ENCODE peak calls at places on chromosomes 3 and 15, in eight cellular contexts. P, N, C, F, H, U, Q and B are unnamed samples.
A peak's percentile ranks its signal among the peaks of the same experiment; 100 is the strongest.

GRCh38 chr3:123658118-123658859 is 73.4 kb upstream of the HACD2 start:
- DNase-seq in P (no peak), H (no peak), F (peak; percentile 63), Q (no peak), C (peak; percentile 24), U (peak; percentile 80), N (no peak), B (no peak)

GRCh38 chr3:5017953-5018531 is 38.8 kb downstream of the BHLHE40 start:
- DNase-seq in C (peak; percentile 64), H (peak; percentile 35), N (no peak), F (peak; percentile 77), U (no peak), Q (no peak), P (no peak), B (peak; percentile 84)

GRCh38 chr3:63961891-63962290 is 49.7 kb upstream of the SCAANT1 start:
- DNase-seq in C (peak; percentile 54), N (no peak), F (no peak), H (no peak), U (no peak), P (no peak), Q (no peak), B (peak; percentile 85)

GRCh38 chr3:65126527-65127440 is 439.0 kb upstream of the ADAMTS9 start:
- DNase-seq in F (no peak), Q (no peak), U (peak; percentile 69), P (no peak), N (no peak), H (peak; percentile 23), C (no peak), B (peak; percentile 49)

GRCh38 chr15:62254137-62254934 is 89.3 kb upstream of the C2CD4B start:
- DNase-seq in F (peak; percentile 70), C (peak; percentile 51), N (no peak), P (peak; percentile 96), U (peak; percentile 18), Q (peak; percentile 55), H (no peak), B (peak; percentile 67)

GRCh38 chr15:36579792-36580431 is 486 bp downstream of the CDIN1 start:
- DNase-seq in U (peak; percentile 9), F (peak; percentile 55), Q (peak; percentile 45), N (no peak), P (peak; percentile 69), H (no peak), C (peak; percentile 18), B (peak; percentile 34)

GRCh38 chr3:159418571-159419526 is 569.8 kb upstream of the IL12A start:
- DNase-seq in N (no peak), Q (no peak), C (peak; percentile 57), F (no peak), H (no peak), P (no peak), U (peak; percentile 60), B (peak; percentile 64)

GRCh38 chr3:101842245-101842934 is 6.9 kb upstream of the NFKBIZ start:
- DNase-seq in F (no peak), H (no peak), C (no peak), U (no peak), P (no peak), Q (no peak), N (no peak), B (no peak)

GRCh38 chr15:74176262-74177208 is 3.0 kb downstream of the ISLR start:
- DNase-seq in H (no peak), Q (no peak), P (peak; percentile 42), F (peak; percentile 28), N (no peak), U (no peak), C (no peak), B (no peak)

GRCh38 chr15:72859023-72859756 is 75.6 kb upstream of the ADPGK start:
- DNase-seq in Q (no peak), P (no peak), F (no peak), C (no peak), U (no peak), N (no peak), H (no peak), B (no peak)

GRCh38 chr3:101758224-101758623 is 20.8 kb upstream of the NXPE3 start:
- DNase-seq in Q (no peak), N (no peak), P (no peak), F (no peak), U (no peak), C (no peak), H (no peak), B (no peak)

GRCh38 chr3:45426161-45426560 is 37.8 kb downstream of the LARS2 start:
- DNase-seq in Q (no peak), H (no peak), U (no peak), C (no peak), F (peak; percentile 63), P (no peak), N (no peak), B (peak; percentile 37)

GRCh38 chr3:135896613-135897012 is 68.9 kb upstream of the PPP2R3A start:
- DNase-seq in U (peak; percentile 18), P (no peak), F (no peak), H (no peak), C (peak; percentile 64), Q (no peak), N (no peak), B (no peak)

GRCh38 chr3:29683306-29683993 is 402.6 kb downstream of the RBMS3 start:
- DNase-seq in U (peak; percentile 37), N (peak; percentile 60), P (no peak), F (no peak), Q (peak; percentile 25), C (peak; percentile 49), H (no peak), B (peak; percentile 61)

GRCh38 chr3:39804951-39805350 is 4.5 kb upstream of the MYRIP start:
- DNase-seq in N (no peak), U (peak; percentile 38), P (no peak), F (no peak), C (no peak), Q (no peak), H (no peak), B (peak; percentile 44)

GRCh38 chr3:177357352-177358084 is 160.2 kb upstream of the TBL1XR1 start:
- DNase-seq in N (no peak), Q (no peak), H (no peak), U (peak; percentile 82), F (no peak), P (no peak), C (peak; percentile 73), B (peak; percentile 95)

DNA sequence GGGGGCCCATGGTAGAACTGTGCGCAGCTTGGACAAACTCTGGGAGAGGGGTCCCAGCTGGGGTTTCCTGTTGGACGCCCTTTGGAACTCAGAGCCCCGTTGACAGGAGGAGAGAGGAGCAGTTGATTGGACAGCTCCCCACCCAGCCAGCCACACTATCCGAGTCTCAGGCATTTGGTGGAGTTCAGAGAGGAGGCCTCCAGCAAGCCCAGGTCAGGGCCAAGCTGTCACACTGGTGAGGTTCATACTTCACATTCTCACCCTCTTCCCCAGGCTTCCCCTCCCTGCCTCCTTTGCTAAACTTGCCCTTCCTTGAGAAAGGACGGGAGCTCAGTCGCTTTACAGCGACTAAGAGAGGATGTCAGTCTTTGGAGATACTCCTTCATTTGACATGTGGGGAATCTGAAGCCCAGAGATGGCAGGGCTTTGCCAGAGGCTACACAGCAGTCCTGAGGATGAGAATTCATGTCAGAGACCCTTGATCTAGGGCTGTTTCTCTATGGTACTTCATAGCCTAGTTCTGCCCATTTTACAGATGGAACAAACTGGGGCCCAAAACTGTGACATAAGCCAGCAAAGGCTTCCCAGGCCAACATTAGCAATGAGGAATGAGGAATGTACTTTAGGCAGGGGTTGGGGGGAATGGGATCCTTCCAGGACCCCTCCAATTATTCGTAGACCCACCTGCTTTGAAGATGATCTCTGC is 142.2 kb downstream of the SMAD6 start:
- DNase-seq in P (peak; percentile 9), U (no peak), F (peak; percentile 14), Q (no peak), N (no peak), H (no peak), C (no peak), B (no peak)
- TF ChIP-seq CTCF in P (no peak), U (no peak), F (no peak), Q (no peak), N (no peak), H (no peak), C (no peak), B (no peak)

DNA sequence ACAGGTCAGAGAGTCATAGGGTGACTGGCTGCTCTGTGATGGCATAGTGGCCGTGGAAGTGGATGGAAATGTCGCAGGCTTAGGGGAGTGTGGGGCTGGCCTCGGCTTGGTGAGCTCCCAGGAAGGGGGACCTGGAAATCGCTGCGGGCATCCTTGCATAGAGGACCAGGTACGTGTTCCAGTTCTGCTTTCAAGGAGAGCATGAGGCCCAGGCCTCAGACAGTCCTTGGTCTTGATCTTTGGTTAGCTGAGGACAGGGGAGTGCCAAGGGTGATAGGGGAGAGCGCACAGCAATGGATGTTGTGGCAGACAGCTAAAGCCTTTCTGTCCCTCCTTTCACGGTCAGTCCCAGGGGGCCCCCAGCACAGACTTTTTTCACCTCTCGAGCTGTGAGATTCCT is 110.5 kb downstream of the SNRPN start:
- DNase-seq in U (no peak), N (no peak), C (no peak), H (no peak), Q (peak; percentile 6), F (no peak), P (no peak), B (no peak)
- TF ChIP-seq CTCF in U (no peak), N (no peak), C (no peak), H (no peak), Q (no peak), F (no peak), P (no peak), B (no peak)

DNA sequence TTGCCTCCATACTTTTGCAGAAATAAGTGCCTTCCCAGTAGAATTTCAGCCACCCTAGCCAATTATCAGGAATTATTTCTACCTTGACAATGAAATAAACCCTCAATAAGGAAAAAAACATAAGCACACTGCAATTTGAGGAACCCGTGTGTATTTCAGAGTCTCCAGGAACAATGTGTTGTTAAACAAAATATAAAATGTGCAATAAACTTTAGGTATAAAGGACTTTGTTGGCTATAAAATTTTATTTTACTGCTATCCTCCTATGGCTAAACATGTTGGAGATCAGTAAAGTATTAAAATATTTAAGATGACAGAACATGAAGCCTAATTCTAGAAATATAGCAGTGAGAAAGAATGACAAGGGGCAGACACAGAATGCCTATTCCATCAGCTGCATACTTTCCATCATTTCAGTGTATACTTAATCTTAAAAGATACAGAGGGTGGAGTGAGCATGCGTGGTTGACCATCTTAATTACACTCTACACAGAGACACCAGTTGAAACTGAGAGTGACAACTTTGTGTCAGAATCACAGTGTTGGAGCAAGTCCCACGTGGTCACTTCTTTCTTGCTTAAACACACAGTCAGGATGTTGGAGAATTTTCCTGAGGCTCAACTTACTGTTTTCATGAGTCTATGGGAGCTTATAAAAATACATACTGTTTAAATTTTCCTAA is 79.0 kb upstream of the SUCLG2 start:
- DNase-seq in C (no peak), H (no peak), Q (no peak), P (no peak), F (no peak), U (no peak), N (no peak), B (no peak)
- TF ChIP-seq CTCF in C (no peak), H (no peak), Q (no peak), P (no peak), F (no peak), U (no peak), N (no peak), B (no peak)

DNA sequence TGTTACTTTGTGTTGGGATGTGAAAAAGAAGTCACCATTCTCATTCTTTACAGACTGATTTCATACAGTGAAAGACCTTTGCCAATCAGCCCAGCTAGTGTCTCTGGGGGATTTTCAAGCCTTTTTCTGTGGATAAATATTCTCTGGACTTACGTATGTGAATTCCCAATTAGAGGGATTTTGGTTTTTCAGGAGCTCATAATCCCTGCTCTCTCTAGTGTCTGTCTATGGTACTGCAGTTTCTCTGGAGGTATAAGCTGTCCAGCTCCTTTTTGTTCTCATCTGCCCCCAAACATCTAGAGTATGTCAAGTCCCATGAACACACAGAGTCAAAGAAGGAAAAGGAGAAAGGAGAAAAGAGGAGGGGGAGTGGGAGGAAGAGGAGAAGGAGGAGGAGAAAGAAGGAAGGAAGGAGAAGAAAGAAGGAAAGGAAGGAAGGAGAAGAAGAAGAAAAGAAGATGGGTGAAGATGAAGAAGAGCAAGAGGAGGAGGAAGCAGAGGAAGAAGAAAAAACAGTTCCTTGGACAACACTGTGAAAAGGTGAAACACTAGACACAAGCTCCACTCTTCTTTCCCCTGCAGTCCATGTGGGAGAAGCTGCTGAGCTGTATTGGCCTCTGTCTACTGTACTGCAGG is 218.6 kb downstream of the GREM1 start:
- DNase-seq in C (peak; percentile 65), N (no peak), Q (no peak), P (no peak), H (no peak), U (peak; percentile 39), F (no peak), B (peak; percentile 51)
- TF ChIP-seq CTCF in C (peak; percentile 80), N (peak; percentile 66), Q (no peak), P (peak; percentile 37), H (peak; percentile 37), U (peak; percentile 58), F (peak; percentile 34), B (peak; percentile 70)